ENCODE peak calls at places on chromosomes 2 and 18, in six cellular contexts. L is endodermal cell; U is naive thymus-derived CD4-positive, alpha-beta T cell; S is transverse colon; Q is adrenal gland; A is aorta. J is an unnamed sample.

GRCh38 chr2:53826587-53827397 is 33.0 kb downstream of the GPR75 start:
- DNase-seq in L (no peak), U (no peak), S (no peak), Q (no peak), A (no peak), J (no peak)

GRCh38 chr2:186841940-186842339 is 7.0 kb downstream of the ZSWIM2 start:
- DNase-seq in L (no peak), U (no peak), S (no peak), Q (no peak), A (no peak), J (no peak)

GRCh38 chr2:120759543-120760331 is 24.1 kb downstream of the GLI2 start:
- DNase-seq in L (peak), U (no peak), S (no peak), Q (no peak), A (peak), J (no peak)

GRCh38 chr2:182758379-182758778 is 42.3 kb downstream of the DNAJC10 start:
- DNase-seq in L (no peak), U (no peak), S (no peak), Q (no peak), A (no peak), J (no peak)

GRCh38 chr18:36066001-36066400 is 1.4 kb downstream of the RPRD1A start:
- DNase-seq in L (no peak), U (no peak), S (no peak), Q (no peak), A (no peak), J (no peak)

GRCh38 chr2:171995586-171995985 is 4.2 kb upstream of the METAP1D start:
- DNase-seq in L (no peak), U (no peak), S (no peak), Q (no peak), A (no peak), J (no peak)

GRCh38 chr18:79851489-79851888 is 53.8 kb downstream of the KCNG2 start:
- DNase-seq in L (no peak), U (no peak), S (no peak), Q (peak), A (no peak), J (no peak)

GRCh38 chr2:109188924-109189323 is 59.9 kb downstream of the SH3RF3 start:
- DNase-seq in L (no peak), U (no peak), S (no peak), Q (peak), A (no peak), J (no peak)

GRCh38 chr2:126543081-126543480 is 112.9 kb upstream of the GYPC start:
- DNase-seq in L (no peak), U (no peak), S (no peak), Q (no peak), A (no peak), J (no peak)

GRCh38 chr2:112317303-112318158 is 42.1 kb downstream of the ZC3H6 start:
- DNase-seq in L (no peak), U (no peak), S (no peak), Q (no peak), A (no peak), J (no peak)

GRCh38 chr18:13219012-13219396 is 444 bp downstream of the LDLRAD4 start:
- DNase-seq in L (no peak), U (no peak), S (no peak), Q (peak), A (no peak), J (no peak)

GRCh38 chr2:38862481-38862880 is 13.3 kb downstream of the DHX57 start:
- DNase-seq in L (no peak), U (no peak), S (no peak), Q (no peak), A (no peak), J (no peak)

GRCh38 chr18:39205565-39205964 is 1640.0 kb upstream of the CELF4 start:
- DNase-seq in L (no peak), U (no peak), S (no peak), Q (no peak), A (no peak), J (no peak)

GRCh38 chr18:43744960-43745740 is 467.9 kb upstream of the SYT4 start:
- DNase-seq in L (no peak), U (no peak), S (no peak), Q (no peak), A (no peak), J (no peak)

GRCh38 chr2:9790702-9791225 is 52.5 kb upstream of the TAF1B start:
- DNase-seq in L (no peak), U (no peak), S (no peak), Q (peak), A (no peak), J (no peak)

GRCh38 chr2:42274872-42275271 is 86.1 kb downstream of the COX7A2L start:
- DNase-seq in L (no peak), U (no peak), S (no peak), Q (no peak), A (no peak), J (no peak)

GRCh38 chr2:127428057-127428814 is 10.0 kb downstream of the PROC start:
- DNase-seq in L (no peak), U (no peak), S (no peak), Q (peak), A (no peak), J (no peak)

GRCh38 chr18:74410441-74410992 is 46.6 kb downstream of the DIPK1C start:
- DNase-seq in L (no peak), U (no peak), S (no peak), Q (peak), A (no peak), J (no peak)

GRCh38 chr2:86243950-86244733 is 44.9 kb downstream of the MRPL35 start:
- DNase-seq in L (peak), U (no peak), S (no peak), Q (peak), A (no peak), J (no peak)

GRCh38 chr2:143026411-143027054 is 102.7 kb upstream of the ARHGAP15 start:
- DNase-seq in L (peak), U (no peak), S (no peak), Q (no peak), A (peak), J (no peak)

GRCh38 chr2:54486766-54487165 is 30.6 kb downstream of the SPTBN1 start:
- DNase-seq in L (no peak), U (no peak), S (no peak), Q (no peak), A (no peak), J (no peak)

GRCh38 chr2:119760876-119761275 is 1.2 kb downstream of the PTPN4 start:
- DNase-seq in L (no peak), U (no peak), S (no peak), Q (no peak), A (no peak), J (no peak)

GRCh38 chr2:215881582-215881981 is 131.8 kb downstream of the MREG start:
- DNase-seq in L (no peak), U (no peak), S (no peak), Q (no peak), A (no peak), J (no peak)

GRCh38 chr2:101360229-101360628 is 27.1 kb downstream of the CREG2 start:
- DNase-seq in L (no peak), U (no peak), S (no peak), Q (no peak), A (no peak), J (no peak)

GRCh38 chr2:223510713-223511112 is 91.4 kb downstream of the SCG2 start:
- DNase-seq in L (no peak), U (no peak), S (no peak), Q (no peak), A (no peak), J (no peak)

GRCh38 chr2:20621366-20622295 is 29.3 kb downstream of the HS1BP3 start:
- DNase-seq in L (peak), U (no peak), S (peak), Q (peak), A (peak), J (no peak)

GRCh38 chr2:216015722-216016464 is 2.5 kb upstream of the MREG start:
- DNase-seq in L (no peak), U (peak), S (peak), Q (no peak), A (no peak), J (no peak)

GRCh38 chr2:152347076-152347475 is 12.1 kb downstream of the FMNL2 start:
- DNase-seq in L (no peak), U (no peak), S (no peak), Q (no peak), A (no peak), J (no peak)

GRCh38 chr2:69119104-69119503 is 106.1 kb downstream of the ANTXR1 start:
- DNase-seq in L (peak), U (no peak), S (no peak), Q (no peak), A (peak), J (no peak)
- H3K27ac ChIP-seq in L (no peak), U (no peak), S (peak), Q (no peak), A (peak), J (no peak)

DNA sequence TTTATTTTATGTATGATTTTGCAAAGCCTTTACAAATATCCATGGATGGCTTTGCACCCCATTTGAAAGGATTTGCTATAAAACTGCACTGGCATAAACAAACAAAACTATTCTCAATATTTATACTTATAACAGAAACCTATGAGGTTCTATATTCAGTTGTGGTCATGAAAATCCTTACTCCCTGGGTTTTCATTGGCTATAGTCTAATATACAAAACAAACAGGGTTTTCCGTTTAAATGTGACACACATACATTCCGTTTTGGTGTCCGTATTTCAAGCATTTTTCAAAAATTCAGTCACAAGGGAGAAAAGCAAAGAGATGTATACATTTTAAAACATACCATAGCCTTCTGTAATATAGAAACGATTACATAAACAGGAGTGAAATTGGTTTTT is 100.0 kb downstream of the TCF4 start:
- DNase-seq in L (no peak), U (no peak), S (no peak), Q (no peak), A (no peak), J (no peak)
- H3K27ac ChIP-seq in L (no peak), U (no peak), S (no peak), Q (no peak), A (no peak), J (no peak)

DNA sequence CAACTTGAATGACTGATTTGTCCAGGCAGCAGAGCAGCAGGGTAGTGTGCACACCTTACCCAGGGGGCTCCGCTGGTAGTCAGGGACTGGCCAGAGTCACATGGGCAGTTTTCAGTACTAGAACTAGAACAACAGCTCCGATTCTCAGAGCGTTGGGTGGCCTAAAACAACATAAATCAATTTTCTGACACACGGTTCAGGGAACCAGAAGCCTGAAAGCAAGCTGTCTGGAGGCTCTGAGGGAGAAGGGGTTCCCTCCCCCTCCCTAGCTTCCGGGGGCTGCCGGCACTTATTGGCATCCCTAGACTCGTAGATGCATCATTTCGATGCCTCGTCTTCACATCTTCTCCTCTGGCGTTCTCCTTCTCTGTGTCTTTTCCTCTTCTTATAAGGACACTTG is 13.4 kb upstream of the ITGB6 start:
- DNase-seq in L (no peak), U (no peak), S (no peak), Q (no peak), A (no peak), J (no peak)
- H3K27ac ChIP-seq in L (no peak), U (no peak), S (no peak), Q (no peak), A (no peak), J (peak)

GRCh38 chr18:8448091-8448490 is 161.1 kb upstream of the RAB12 start:
- DNase-seq in L (no peak), U (no peak), S (no peak), Q (no peak), A (no peak), J (no peak)
- H3K27ac ChIP-seq in L (no peak), U (no peak), S (no peak), Q (no peak), A (no peak), J (no peak)

GRCh38 chr2:195330513-195330956 is 326.5 kb upstream of the SLC39A10 start:
- DNase-seq in L (no peak), U (no peak), S (no peak), Q (no peak), A (no peak), J (no peak)
- H3K27ac ChIP-seq in L (no peak), U (no peak), S (peak), Q (no peak), A (no peak), J (no peak)

GRCh38 chr2:147439986-147440385 is 404.8 kb upstream of the ACVR2A start:
- DNase-seq in L (no peak), U (no peak), S (no peak), Q (no peak), A (no peak), J (no peak)

GRCh38 chr2:147438897-147439296 is 405.9 kb upstream of the ACVR2A start:
- DNase-seq in L (no peak), U (no peak), S (no peak), Q (no peak), A (no peak), J (no peak)

GRCh38 chr2:147440694-147441093 is 404.1 kb upstream of the ACVR2A start:
- DNase-seq in L (no peak), U (no peak), S (no peak), Q (no peak), A (no peak), J (no peak)

GRCh38 chr2:147441140-147441539 is 403.7 kb upstream of the ACVR2A start:
- DNase-seq in L (no peak), U (no peak), S (no peak), Q (no peak), A (no peak), J (no peak)

DNA sequence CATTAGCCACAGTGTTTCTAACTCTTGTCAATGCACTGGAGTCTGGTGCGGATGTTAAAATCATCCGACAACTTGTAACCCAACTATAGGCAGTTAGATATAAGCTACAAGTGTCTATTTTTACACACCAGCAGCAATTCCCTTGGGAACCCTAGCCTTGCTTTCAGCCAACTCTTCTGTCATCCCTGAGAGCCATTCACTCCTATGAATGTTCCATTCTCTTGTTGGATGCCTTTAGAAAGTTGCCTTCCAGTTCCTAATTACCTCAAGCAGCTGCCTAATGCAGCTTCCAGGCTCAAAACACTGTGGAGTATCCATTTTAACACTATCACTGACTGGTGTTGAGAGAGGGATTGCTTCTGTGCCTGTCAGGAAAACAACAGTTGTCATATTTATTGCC is 402.1 kb upstream of the ACVR2A start:
- DNase-seq in L (no peak), U (no peak), S (no peak), Q (no peak), A (no peak), J (no peak)
- H3K27ac ChIP-seq in L (no peak), U (no peak), S (no peak), Q (no peak), A (no peak), J (no peak)

GRCh38 chr2:55869637-55870325 is 53.8 kb downstream of the EFEMP1 start:
- DNase-seq in L (no peak), U (no peak), S (no peak), Q (no peak), A (peak), J (no peak)

GRCh38 chr2:55876425-55877084 is 47.0 kb downstream of the EFEMP1 start:
- DNase-seq in L (no peak), U (no peak), S (no peak), Q (no peak), A (no peak), J (no peak)

GRCh38 chr2:55875434-55876135 is 48.0 kb downstream of the EFEMP1 start:
- DNase-seq in L (no peak), U (no peak), S (no peak), Q (no peak), A (no peak), J (no peak)

GRCh38 chr2:55874338-55874737 is 49.2 kb downstream of the EFEMP1 start:
- DNase-seq in L (no peak), U (no peak), S (no peak), Q (no peak), A (no peak), J (no peak)

GRCh38 chr2:55871637-55872036 is 51.9 kb downstream of the EFEMP1 start:
- DNase-seq in L (no peak), U (no peak), S (no peak), Q (no peak), A (no peak), J (no peak)
- H3K27ac ChIP-seq in L (no peak), U (no peak), S (no peak), Q (no peak), A (no peak), J (no peak)

GRCh38 chr2:60806988-60807681 is 51.1 kb downstream of the PAPOLG start:
- DNase-seq in L (no peak), U (peak), S (no peak), Q (peak), A (no peak), J (no peak)
- H3K27ac ChIP-seq in L (no peak), U (peak), S (no peak), Q (no peak), A (no peak), J (no peak)

GRCh38 chr2:45274190-45274926 is 265.1 kb upstream of the SIX2 start:
- DNase-seq in L (no peak), U (no peak), S (no peak), Q (no peak), A (no peak), J (no peak)
- H3K27ac ChIP-seq in L (no peak), U (no peak), S (no peak), Q (no peak), A (no peak), J (no peak)